ENCODE peak calls at places on chromosomes 16 and 17, in seven cellular contexts. One of them, this sample, is unnamed.

GRCh38 chr16:83143788-83144187 is 517.0 kb downstream of the CDH13 start:
- DNase-seq in GM12865: no peak
- DNase-seq in AG04450: peak
- DNase-seq in mammary epithelial cell: peak
- DNase-seq in GM12864: no peak
- DNase-seq in H7: no peak
- DNase-seq in psoas muscle: no peak
- DNase-seq in this sample: peak

GRCh38 chr16:50572700-50573099 is 24.5 kb downstream of the NKD1 start:
- DNase-seq in GM12864: no peak
- DNase-seq in H7: no peak
- DNase-seq in GM12865: no peak
- DNase-seq in mammary epithelial cell: no peak
- DNase-seq in AG04450: no peak
- DNase-seq in psoas muscle: no peak
- DNase-seq in this sample: no peak

GRCh38 chr16:29663020-29663828 is at the start of gene SPN:
- DNase-seq in AG04450: no peak
- DNase-seq in GM12865: peak
- DNase-seq in psoas muscle: no peak
- DNase-seq in mammary epithelial cell: no peak
- DNase-seq in GM12864: no peak
- DNase-seq in H7: peak
- DNase-seq in this sample: no peak

GRCh38 chr17:2063306-2064146 is 8.6 kb downstream of the HIC1 start:
- DNase-seq in mammary epithelial cell: no peak
- DNase-seq in psoas muscle: no peak
- DNase-seq in AG04450: no peak
- DNase-seq in GM12865: no peak
- DNase-seq in H7: no peak
- DNase-seq in GM12864: no peak
- DNase-seq in this sample: no peak

GRCh38 chr17:45013021-45013997 is 38.1 kb downstream of the DCAKD start:
- DNase-seq in psoas muscle: no peak
- DNase-seq in GM12865: no peak
- DNase-seq in H7: peak
- DNase-seq in GM12864: no peak
- DNase-seq in mammary epithelial cell: no peak
- DNase-seq in AG04450: no peak
- DNase-seq in this sample: no peak

GRCh38 chr17:27581016-27581415 is 50.0 kb upstream of the LGALS9 start:
- DNase-seq in mammary epithelial cell: no peak
- DNase-seq in GM12865: no peak
- DNase-seq in H7: no peak
- DNase-seq in GM12864: no peak
- DNase-seq in psoas muscle: no peak
- DNase-seq in AG04450: no peak
- DNase-seq in this sample: no peak

GRCh38 chr17:19341641-19342610 is 20.6 kb downstream of the B9D1 start:
- DNase-seq in psoas muscle: peak
- DNase-seq in mammary epithelial cell: no peak
- DNase-seq in H7: peak
- DNase-seq in GM12865: no peak
- DNase-seq in GM12864: no peak
- DNase-seq in AG04450: no peak
- DNase-seq in this sample: no peak

GRCh38 chr17:80414508-80414802 is 512 bp upstream of the ENDOV start:
- DNase-seq in GM12864: no peak
- DNase-seq in psoas muscle: no peak
- DNase-seq in mammary epithelial cell: no peak
- DNase-seq in GM12865: no peak
- DNase-seq in H7: no peak
- DNase-seq in AG04450: no peak
- DNase-seq in this sample: no peak

GRCh38 chr17:64470676-64471075 is 21.8 kb downstream of the MILR1 start:
- DNase-seq in GM12864: no peak
- DNase-seq in H7: no peak
- DNase-seq in AG04450: no peak
- DNase-seq in mammary epithelial cell: no peak
- DNase-seq in GM12865: no peak
- DNase-seq in psoas muscle: no peak
- DNase-seq in this sample: no peak

GRCh38 chr17:73316919-73317505 is 5.2 kb upstream of the CDC42EP4 start:
- DNase-seq in AG04450: no peak
- DNase-seq in H7: no peak
- DNase-seq in mammary epithelial cell: no peak
- DNase-seq in GM12864: no peak
- DNase-seq in psoas muscle: no peak
- DNase-seq in GM12865: peak
- DNase-seq in this sample: no peak

GRCh38 chr16:89187337-89188063 is 12.8 kb downstream of the SLC22A31 start:
- DNase-seq in GM12865: no peak
- DNase-seq in AG04450: no peak
- DNase-seq in psoas muscle: peak
- DNase-seq in mammary epithelial cell: no peak
- DNase-seq in GM12864: no peak
- DNase-seq in H7: no peak
- DNase-seq in this sample: no peak

GRCh38 chr17:19374136-19374535 is 4.2 kb upstream of the MAPK7 start:
- DNase-seq in GM12865: no peak
- DNase-seq in GM12864: no peak
- DNase-seq in mammary epithelial cell: no peak
- DNase-seq in AG04450: no peak
- DNase-seq in H7: no peak
- DNase-seq in psoas muscle: no peak
- DNase-seq in this sample: no peak

GRCh38 chr17:27543958-27544349 is 87.0 kb upstream of the LGALS9 start:
- DNase-seq in psoas muscle: no peak
- DNase-seq in H7: no peak
- DNase-seq in mammary epithelial cell: no peak
- DNase-seq in GM12864: no peak
- DNase-seq in GM12865: no peak
- DNase-seq in AG04450: no peak
- DNase-seq in this sample: no peak

DNA sequence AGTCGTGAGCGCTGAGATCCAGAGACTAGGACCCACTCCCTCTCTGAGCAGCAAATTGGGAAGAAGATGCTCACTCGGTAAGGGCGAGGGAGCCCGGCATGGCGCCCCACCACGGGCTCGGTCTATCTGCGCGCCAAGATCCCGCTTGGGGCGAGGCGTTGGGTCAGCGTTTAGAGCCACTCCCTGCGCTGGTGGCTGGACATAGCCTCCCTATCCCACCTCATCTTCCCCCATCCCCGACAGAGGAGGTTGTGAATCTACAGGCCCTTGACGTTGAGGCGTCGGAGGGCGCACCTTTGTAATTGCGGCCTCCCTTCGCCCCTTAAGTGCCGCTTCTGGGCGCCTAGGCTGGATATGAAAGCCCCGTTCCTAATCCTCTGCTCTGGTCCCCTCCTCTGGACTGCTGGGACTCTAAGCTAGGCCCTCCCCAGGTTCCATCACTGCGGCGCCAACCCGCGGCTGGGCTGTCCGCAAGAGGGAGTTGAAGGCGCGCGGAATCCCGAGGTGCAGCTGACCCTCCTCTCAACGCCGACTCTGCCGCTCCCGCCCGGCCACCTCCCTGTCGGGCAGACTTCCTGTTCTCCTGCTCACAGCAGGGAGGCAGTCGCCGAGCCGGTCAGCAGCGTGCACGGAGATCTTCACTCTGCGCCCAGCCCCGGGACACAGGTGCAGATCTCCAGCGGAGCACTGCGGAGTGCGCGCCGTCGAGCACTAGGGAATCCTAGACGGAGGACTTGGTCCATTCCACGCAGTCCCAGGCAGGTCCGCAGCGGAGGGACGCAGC is 16.1 kb upstream of the HOXB9 start:
- DNase-seq in AG04450: no peak
- DNase-seq in mammary epithelial cell: no peak
- DNase-seq in GM12864: no peak
- DNase-seq in psoas muscle: no peak
- DNase-seq in GM12865: no peak
- DNase-seq in H7: peak
- DNase-seq in this sample: no peak
- H3K4me3 ChIP-seq in AG04450: no peak
- H3K4me3 ChIP-seq in mammary epithelial cell: no peak
- H3K4me3 ChIP-seq in GM12864: no peak
- H3K4me3 ChIP-seq in psoas muscle: no peak
- H3K4me3 ChIP-seq in GM12865: no peak
- H3K4me3 ChIP-seq in H7: no peak
- H3K4me3 ChIP-seq in this sample: peak

GRCh38 chr17:39223907-39224777 is 1.6 kb downstream of the STAC2 start:
- DNase-seq in GM12864: no peak
- DNase-seq in psoas muscle: no peak
- DNase-seq in GM12865: no peak
- DNase-seq in mammary epithelial cell: no peak
- DNase-seq in H7: peak
- DNase-seq in AG04450: no peak
- DNase-seq in this sample: no peak
- H3K4me3 ChIP-seq in GM12864: no peak
- H3K4me3 ChIP-seq in psoas muscle: no peak
- H3K4me3 ChIP-seq in GM12865: no peak
- H3K4me3 ChIP-seq in mammary epithelial cell: no peak
- H3K4me3 ChIP-seq in H7: peak
- H3K4me3 ChIP-seq in AG04450: no peak
- H3K4me3 ChIP-seq in this sample: no peak

GRCh38 chr17:82369211-82369610 is 2.4 kb upstream of the UTS2R start:
- DNase-seq in mammary epithelial cell: no peak
- DNase-seq in AG04450: no peak
- DNase-seq in psoas muscle: no peak
- DNase-seq in GM12864: no peak
- DNase-seq in H7: no peak
- DNase-seq in GM12865: no peak
- DNase-seq in this sample: no peak

GRCh38 chr17:82372063-82372590 is 562 bp downstream of the UTS2R start:
- DNase-seq in H7: peak
- DNase-seq in mammary epithelial cell: no peak
- DNase-seq in psoas muscle: peak
- DNase-seq in GM12865: no peak
- DNase-seq in GM12864: no peak
- DNase-seq in AG04450: no peak
- DNase-seq in this sample: no peak

GRCh38 chr17:82372591-82373452 is 1.3 kb downstream of the UTS2R start:
- DNase-seq in psoas muscle: peak
- DNase-seq in H7: no peak
- DNase-seq in AG04450: no peak
- DNase-seq in GM12865: no peak
- DNase-seq in GM12864: no peak
- DNase-seq in mammary epithelial cell: no peak
- DNase-seq in this sample: no peak

GRCh38 chr17:82371333-82372062 is at the start of gene UTS2R:
- DNase-seq in mammary epithelial cell: no peak
- DNase-seq in psoas muscle: peak
- DNase-seq in GM12865: no peak
- DNase-seq in H7: peak
- DNase-seq in GM12864: no peak
- DNase-seq in AG04450: no peak
- DNase-seq in this sample: no peak

DNA sequence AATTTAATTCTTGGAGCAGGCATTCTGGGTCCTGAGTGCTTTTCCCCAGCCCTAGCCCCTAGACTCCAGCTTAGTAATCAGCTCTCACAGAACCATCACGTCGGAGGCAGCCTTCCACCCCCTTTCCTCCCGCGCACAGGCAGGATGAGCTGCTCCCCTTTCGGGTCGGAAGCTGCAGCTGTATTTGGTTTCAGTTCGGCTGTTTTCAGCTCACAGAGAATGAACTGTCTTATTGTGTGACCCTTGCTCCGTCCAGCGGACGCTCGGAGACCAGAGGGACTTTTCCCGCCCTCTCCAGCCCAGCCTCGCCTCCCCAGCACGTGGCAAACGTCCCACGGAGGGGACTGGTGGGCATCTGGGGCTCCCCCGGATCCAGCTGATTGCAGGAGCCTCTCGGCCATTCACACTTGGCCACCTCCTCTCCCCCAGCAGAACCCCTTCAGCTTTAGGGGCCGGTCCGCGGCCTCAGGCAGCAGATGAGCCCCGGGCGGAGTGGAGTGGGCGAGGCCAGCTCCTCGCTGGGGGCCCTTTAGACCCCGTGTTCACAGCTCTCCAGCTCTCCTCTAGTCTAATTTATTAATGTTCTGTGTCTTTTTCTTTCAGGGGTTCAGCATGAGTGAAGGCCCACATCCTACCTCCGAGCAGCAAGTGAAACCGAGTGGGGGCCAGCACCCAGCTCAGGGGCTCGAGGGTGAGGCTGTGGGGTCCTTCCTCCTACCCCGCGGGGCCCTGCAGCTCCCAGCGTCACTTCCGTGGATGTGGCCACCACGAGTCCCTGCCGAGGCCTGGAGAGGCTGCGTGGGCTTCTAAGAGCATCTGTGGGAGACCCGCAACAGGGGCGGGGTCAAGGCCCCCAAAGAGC is 863 bp upstream of the UTS2R start:
- DNase-seq in GM12864: peak
- DNase-seq in AG04450: no peak
- DNase-seq in H7: peak
- DNase-seq in mammary epithelial cell: no peak
- DNase-seq in GM12865: peak
- DNase-seq in psoas muscle: peak
- DNase-seq in this sample: no peak
- H3K4me3 ChIP-seq in GM12864: no peak
- H3K4me3 ChIP-seq in AG04450: peak
- H3K4me3 ChIP-seq in H7: no peak
- H3K4me3 ChIP-seq in mammary epithelial cell: peak
- H3K4me3 ChIP-seq in GM12865: peak
- H3K4me3 ChIP-seq in psoas muscle: peak
- H3K4me3 ChIP-seq in this sample: no peak

DNA sequence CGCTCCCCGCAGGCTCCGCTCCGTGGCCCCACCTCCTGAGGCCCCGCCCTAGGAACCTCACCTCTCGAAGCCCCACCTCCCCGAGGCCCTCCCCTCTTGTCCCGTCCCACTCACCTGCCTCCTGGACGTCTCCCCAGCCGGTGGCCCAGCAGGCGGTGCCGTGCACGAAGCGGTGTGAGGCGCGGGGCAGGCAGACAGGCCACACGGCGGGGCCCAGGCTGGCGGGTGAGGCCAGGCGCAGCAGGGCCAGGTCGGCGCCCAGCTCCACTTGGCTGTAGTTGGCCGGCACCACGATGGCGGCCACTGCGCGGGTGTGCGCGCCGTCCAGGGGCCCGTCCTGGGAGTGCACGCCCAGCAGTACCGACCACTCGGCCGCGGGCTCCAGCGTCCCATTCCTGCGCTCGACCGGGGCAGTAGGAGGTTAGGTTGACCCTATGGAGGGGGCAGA is 1.6 kb downstream of the PRSS36 start:
- DNase-seq in AG04450: no peak
- DNase-seq in GM12864: no peak
- DNase-seq in H7: peak
- DNase-seq in psoas muscle: no peak
- DNase-seq in GM12865: no peak
- DNase-seq in mammary epithelial cell: no peak
- DNase-seq in this sample: no peak
- H3K4me3 ChIP-seq in AG04450: no peak
- H3K4me3 ChIP-seq in GM12864: no peak
- H3K4me3 ChIP-seq in H7: peak
- H3K4me3 ChIP-seq in psoas muscle: no peak
- H3K4me3 ChIP-seq in GM12865: no peak
- H3K4me3 ChIP-seq in mammary epithelial cell: peak
- H3K4me3 ChIP-seq in this sample: peak

DNA sequence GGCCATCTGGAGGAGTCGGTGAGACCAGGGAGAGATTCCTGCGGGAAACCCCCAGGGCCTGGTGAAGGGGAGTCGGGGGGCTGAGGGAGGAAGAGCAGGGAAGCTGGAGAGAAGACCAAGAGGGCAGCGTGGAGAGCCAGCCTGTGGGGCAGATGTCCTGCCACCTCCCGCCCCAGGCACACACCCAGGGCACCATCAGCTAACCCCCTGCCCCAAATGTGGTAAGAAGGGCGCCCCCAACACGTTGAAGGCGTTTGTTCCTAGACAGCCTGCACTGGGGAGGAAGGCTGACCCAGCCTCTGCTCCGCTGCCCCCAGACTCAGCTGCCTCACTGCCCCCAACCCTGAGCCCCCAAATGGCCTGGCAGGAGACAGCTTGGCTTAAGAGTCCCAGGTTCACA is 1.3 kb downstream of the BAIAP3 start:
- DNase-seq in H7: no peak
- DNase-seq in AG04450: no peak
- DNase-seq in GM12865: no peak
- DNase-seq in psoas muscle: no peak
- DNase-seq in mammary epithelial cell: no peak
- DNase-seq in GM12864: no peak
- DNase-seq in this sample: no peak
- H3K4me3 ChIP-seq in H7: peak
- H3K4me3 ChIP-seq in AG04450: no peak
- H3K4me3 ChIP-seq in GM12865: no peak
- H3K4me3 ChIP-seq in psoas muscle: no peak
- H3K4me3 ChIP-seq in mammary epithelial cell: no peak
- H3K4me3 ChIP-seq in GM12864: no peak
- H3K4me3 ChIP-seq in this sample: no peak

This sample was measured in kidney epithelial cell.